ENCODE peak calls at places on chromosomes 5 and 9, in eight cellular contexts. L is GM23338; U is A549; O is NCI-H1417; C is pons; F is KG1; B is NCI-H1105 treated with DMSO at 0.1 percent for 48 hours; I is stimulated activated CD8-positive, alpha-beta memory T cell treated with anti-CD3 and anti-CD28 coated beads, Interleukin-15, amount 100 ng/mL, for 4 hours. P is an unnamed sample.

GRCh38 chr9:114446036-114446435 is 58.3 kb upstream of the AKNA start:
- DNase-seq in F (no peak), I (no peak), B (no peak), U (no peak), O (no peak), C (peak; percentile 43), L (no peak), P (no peak)

GRCh38 chr5:159210306-159210722 is 961 bp upstream of the RNF145 start:
- DNase-seq in F (no peak), I (no peak), L (no peak), O (no peak), U (peak; percentile 80), C (no peak), B (no peak), P (no peak)

GRCh38 chr5:62298118-62298517 is 7.9 kb upstream of the KIF2A start:
- DNase-seq in C (no peak), B (no peak), O (no peak), F (no peak), U (no peak), I (no peak), L (no peak), P (no peak)

GRCh38 chr5:133456933-133457402 is 155.4 kb downstream of the FSTL4 start:
- DNase-seq in U (no peak), B (no peak), C (no peak), L (no peak), F (no peak), O (no peak), I (no peak), P (no peak)

GRCh38 chr9:111831371-111832108 is 36.8 kb upstream of the SHOC1 start:
- DNase-seq in F (no peak), C (no peak), I (no peak), B (no peak), L (no peak), O (no peak), U (no peak), P (peak; percentile 24)

GRCh38 chr5:94524841-94525697 is 93.3 kb downstream of the KIAA0825 start:
- DNase-seq in C (peak; percentile 49), O (no peak), F (no peak), L (peak; percentile 75), U (peak; percentile 53), B (peak; percentile 40), I (no peak), P (peak; percentile 23)

GRCh38 chr9:111979561-111979960 is 82.9 kb downstream of the UGCG start:
- DNase-seq in O (no peak), L (peak; percentile 15), B (no peak), I (no peak), U (no peak), C (no peak), F (no peak), P (no peak)

GRCh38 chr5:167582263-167582662 is 709.2 kb upstream of the WWC1 start:
- DNase-seq in C (no peak), I (no peak), L (no peak), B (no peak), F (no peak), U (peak; percentile 24), O (no peak), P (no peak)

GRCh38 chr9:136644593-136645342 is 17.9 kb upstream of the EGFL7 start:
- DNase-seq in F (peak; percentile 74), O (no peak), U (no peak), B (no peak), I (peak; percentile 46), C (peak; percentile 45), L (peak; percentile 79), P (no peak)

GRCh38 chr9:92607773-92608172 is 62.2 kb downstream of the IPPK start:
- DNase-seq in O (peak; percentile 70), C (peak; percentile 36), L (no peak), I (no peak), U (no peak), B (peak; percentile 67), F (no peak), P (peak; percentile 67)

GRCh38 chr9:95780751-95781150 is 94.7 kb upstream of the ERCC6L2 start:
- DNase-seq in F (no peak), O (no peak), U (no peak), I (no peak), B (no peak), C (no peak), L (no peak), P (no peak)

GRCh38 chr5:163535290-163535689 is 29.9 kb downstream of the MAT2B start:
- DNase-seq in C (no peak), I (no peak), L (no peak), B (no peak), U (no peak), O (no peak), F (no peak), P (no peak)

GRCh38 chr5:25020454-25020853 is 375.7 kb upstream of the CDH10 start:
- DNase-seq in U (no peak), B (no peak), O (no peak), L (peak; percentile 47), F (no peak), I (no peak), C (no peak), P (no peak)

GRCh38 chr9:132773093-132773492 is 102.8 kb downstream of the GTF3C4 start:
- DNase-seq in C (no peak), F (no peak), U (no peak), L (no peak), I (no peak), B (no peak), O (no peak), P (no peak)

GRCh38 chr9:96008502-96009222 is 133.2 kb downstream of the ERCC6L2 start:
- DNase-seq in I (no peak), F (no peak), L (no peak), B (no peak), O (no peak), U (no peak), C (no peak), P (no peak)

GRCh38 chr9:134662143-134662876 is 20.7 kb downstream of the COL5A1 start:
- DNase-seq in C (no peak), F (no peak), O (no peak), U (no peak), B (no peak), I (no peak), L (no peak), P (no peak)

GRCh38 chr9:130932220-130933069 is 6.6 kb downstream of the FIBCD1 start:
- DNase-seq in C (no peak), I (no peak), U (no peak), B (no peak), F (no peak), O (no peak), L (no peak), P (no peak)

GRCh38 chr9:135864447-135865049 is 42.8 kb downstream of the CAMSAP1 start:
- DNase-seq in F (peak; percentile 30), I (peak; percentile 32), C (peak; percentile 61), O (peak; percentile 25), U (peak; percentile 44), B (peak; percentile 21), L (peak; percentile 92), P (no peak)

GRCh38 chr9:114889802-114890224 is 40.6 kb downstream of the TNFSF8 start:
- DNase-seq in B (no peak), O (no peak), L (no peak), U (no peak), I (no peak), F (no peak), C (no peak), P (no peak)

GRCh38 chr5:74406844-74407243 is 233.7 kb downstream of the ENC1 start:
- DNase-seq in C (no peak), U (no peak), B (no peak), I (no peak), F (no peak), L (no peak), O (no peak), P (no peak)

P was measured in putamen.